ENCODE peak calls at places on chromosomes 1 and 21, in four cellular contexts. D is lung, U is body of pancreas, O is ascending aorta. T is an unnamed sample. For H3K4me1, the result is how much of the 10 kb centered on the place peaks cover.

GRCh38 chr1:149937779-149938178 is 1.1 kb upstream of the MTMR11 start:
- DNase-seq in D (no peak), U (no peak), O (no peak), T (no peak)

GRCh38 chr1:61058477-61059245 is 23.7 kb upstream of the NFIA start:
- DNase-seq in D (no peak), U (no peak), O (no peak), T (no peak)

GRCh38 chr1:223007250-223007649 is 135.8 kb downstream of the TLR5 start:
- DNase-seq in D (no peak), U (peak), O (no peak), T (no peak)

GRCh38 chr1:156910309-156910782 is 10.1 kb upstream of the LRRC71 start:
- DNase-seq in D (no peak), U (peak), O (no peak), T (no peak)

GRCh38 chr1:113534130-113534817 is 144.0 kb downstream of the MAGI3 start:
- DNase-seq in D (no peak), U (no peak), O (no peak), T (no peak)

GRCh38 chr1:204728456-204728855 is 42.9 kb upstream of the LRRN2 start:
- DNase-seq in D (no peak), U (no peak), O (no peak), T (no peak)

GRCh38 chr1:2233997-2234761 is 6.1 kb downstream of the SKI start:
- DNase-seq in D (peak), U (peak), O (peak), T (peak)

GRCh38 chr1:168917309-168917708 is 188.3 kb upstream of the DPT start:
- DNase-seq in D (no peak), U (no peak), O (no peak), T (no peak)

GRCh38 chr1:41533016-41533730 is 48.7 kb upstream of the EDN2 start:
- DNase-seq in D (no peak), U (no peak), O (peak), T (no peak)

GRCh38 chr1:119004781-119005180 is 16.6 kb upstream of the TBX15 start:
- DNase-seq in D (no peak), U (no peak), O (no peak), T (no peak)

GRCh38 chr1:21337931-21338567 is 47.8 kb upstream of the ECE1 start:
- DNase-seq in D (peak), U (peak), O (peak), T (peak)

GRCh38 chr1:19524791-19525190 is 39.5 kb upstream of the CAPZB start:
- DNase-seq in D (no peak), U (no peak), O (no peak), T (no peak)
- TF ChIP-seq CTCF in D (no peak), U (no peak), O (no peak), T (no peak)

GRCh38 chr1:186325239-186325638 is 49.8 kb downstream of the TPR start:
- DNase-seq in D (no peak), U (no peak), O (no peak), T (no peak)
- H3K4me1 ChIP-seq in D (under half), U (under half), O (under half), T (under half)

GRCh38 chr21:30257773-30258172 is 25.0 kb downstream of the KRTAP24-1 start:
- DNase-seq in D (no peak), U (no peak), O (no peak), T (no peak)
- TF ChIP-seq CTCF in D (no peak), U (no peak), O (no peak), T (no peak)

GRCh38 chr1:184623404-184623803 is 131.3 kb downstream of the EDEM3 start:
- DNase-seq in D (no peak), U (no peak), O (no peak), T (no peak)
- H3K4me1 ChIP-seq in D (under half), U (under half), O (under half), T (under half)

GRCh38 chr1:218546314-218546713 is 201.2 kb downstream of the TGFB2 start:
- DNase-seq in D (no peak), U (no peak), O (no peak), T (no peak)
- TF ChIP-seq CTCF in D (no peak), U (no peak), O (no peak), T (no peak)

T was measured in thoracic aorta.